ENCODE peak calls at places on chromosome 7, in six cellular contexts. N is NCI-H2227 treated with DMSO at 0.1 percent for 48 hours, X is right cardiac atrium, B is sigmoid colon, T is NCI-H460, L is Kasumi-1. U is an unnamed sample.

GRCh38 chr7:120724448-120724847 is 133.5 kb downstream of the TSPAN12 start:
- DNase-seq in N (no peak), X (no peak), B (no peak), T (no peak), L (no peak), U (no peak)

GRCh38 chr7:41113663-41114062 is 589.2 kb downstream of the INHBA start:
- DNase-seq in N (no peak), X (no peak), B (no peak), T (no peak), L (no peak), U (no peak)

GRCh38 chr7:21616796-21617436 is 74.1 kb downstream of the DNAH11 start:
- DNase-seq in N (no peak), X (no peak), B (no peak), T (peak), L (no peak), U (no peak)

GRCh38 chr7:134186022-134186421 is 58.9 kb downstream of the LRGUK start:
- DNase-seq in N (no peak), X (no peak), B (no peak), T (no peak), L (no peak), U (no peak)

GRCh38 chr7:98993024-98993897 is 114.9 kb downstream of the TRRAP start:
- DNase-seq in N (no peak), X (no peak), B (peak), T (no peak), L (no peak), U (no peak)

GRCh38 chr7:91568138-91568537 is 303.9 kb downstream of the FZD1 start:
- DNase-seq in N (no peak), X (no peak), B (no peak), T (no peak), L (no peak), U (no peak)

GRCh38 chr7:109154748-109155147 is 585.1 kb downstream of the DNAJB9 start:
- DNase-seq in N (no peak), X (no peak), B (no peak), T (no peak), L (no peak), U (no peak)

GRCh38 chr7:106039486-106040060 is 72.5 kb downstream of the SYPL1 start:
- DNase-seq in N (no peak), X (no peak), B (peak), T (no peak), L (no peak), U (no peak)

GRCh38 chr7:79979437-79979836 is 155.2 kb upstream of the GNAI1 start:
- DNase-seq in N (no peak), X (no peak), B (no peak), T (no peak), L (no peak), U (no peak)

GRCh38 chr7:27064169-27064568 is 31.6 kb downstream of the HOXA1 start:
- DNase-seq in N (no peak), X (no peak), B (no peak), T (no peak), L (no peak), U (no peak)

GRCh38 chr7:46742608-46743000 is 821.5 kb upstream of the IGFBP3 start:
- DNase-seq in N (no peak), X (no peak), B (no peak), T (no peak), L (no peak), U (no peak)

GRCh38 chr7:131656980-131657725 is 100.7 kb upstream of the PODXL start:
- DNase-seq in N (no peak), X (no peak), B (peak), T (no peak), L (no peak), U (no peak)

GRCh38 chr7:4077980-4078379 is 604.1 kb upstream of the FOXK1 start:
- DNase-seq in N (no peak), X (no peak), B (no peak), T (no peak), L (no peak), U (no peak)

GRCh38 chr7:12674861-12675260 is 12.6 kb upstream of the ARL4A start:
- DNase-seq in N (no peak), X (no peak), B (no peak), T (peak), L (peak), U (peak)

GRCh38 chr7:26664735-26665420 is 199.5 kb downstream of the SKAP2 start:
- DNase-seq in N (peak), X (no peak), B (no peak), T (no peak), L (no peak), U (no peak)

GRCh38 chr7:47724335-47724982 is 142.5 kb upstream of the TNS3 start:
- DNase-seq in N (no peak), X (no peak), B (no peak), T (no peak), L (no peak), U (peak)

GRCh38 chr7:95180-95862 is 97.0 kb upstream of the FAM20C start:
- DNase-seq in N (no peak), X (no peak), B (no peak), T (no peak), L (no peak), U (no peak)

GRCh38 chr7:68107256-68107655 is 1110.6 kb downstream of the TYW1 start:
- DNase-seq in N (no peak), X (no peak), B (no peak), T (no peak), L (no peak), U (no peak)

GRCh38 chr7:146375155-146375554 is 258.6 kb downstream of the CNTNAP2 start:
- DNase-seq in N (no peak), X (no peak), B (no peak), T (no peak), L (no peak), U (no peak)

GRCh38 chr7:151690597-151690996 is 170.9 kb upstream of the RHEB start:
- DNase-seq in N (no peak), X (no peak), B (no peak), T (no peak), L (no peak), U (no peak)

GRCh38 chr7:26117142-26117807 is 34.7 kb upstream of the NFE2L3 start:
- DNase-seq in N (no peak), X (no peak), B (no peak), T (no peak), L (no peak), U (no peak)

GRCh38 chr7:73555411-73555982 is 2.0 kb downstream of the BCL7B start:
- DNase-seq in N (no peak), X (no peak), B (no peak), T (no peak), L (no peak), U (no peak)

GRCh38 chr7:7438851-7439250 is 96.8 kb downstream of the COL28A1 start:
- DNase-seq in N (no peak), X (no peak), B (no peak), T (peak), L (no peak), U (no peak)

GRCh38 chr7:26515462-26515861 is 223.8 kb downstream of the SNX10 start:
- DNase-seq in N (no peak), X (no peak), B (no peak), T (no peak), L (no peak), U (no peak)

U was measured in HAP-1.